ENCODE peak calls at places on chromosomes 16 and 17, in nine cellular contexts. Q, P, M, H, K, U, G, C and N are unnamed samples.

GRCh38 chr17:5772720-5773119 is 188.4 kb upstream of the NLRP1 start:
- DNase-seq in K (no peak), H (no peak), M (no peak), G (peak), Q (no peak), U (no peak), C (no peak), P (no peak), N (no peak)

GRCh38 chr16:70712942-70713341 is 27.1 kb upstream of the MTSS2 start:
- DNase-seq in G (no peak), K (no peak), U (no peak), Q (no peak), M (no peak), C (no peak), P (no peak), H (no peak), N (no peak)

GRCh38 chr17:45305532-45306087 is 11.2 kb downstream of the MAP3K14 start:
- DNase-seq in C (peak), U (no peak), Q (peak), H (no peak), G (peak), K (no peak), M (no peak), P (no peak), N (no peak)

GRCh38 chr16:31157136-31157535 is 7.3 kb upstream of the PRSS36 start:
- DNase-seq in K (no peak), H (no peak), Q (peak), P (no peak), U (no peak), M (no peak), C (no peak), G (no peak), N (no peak)

GRCh38 chr17:27294689-27295630 is 1.0 kb downstream of the WSB1 start:
- DNase-seq in C (peak), G (peak), K (peak), Q (peak), H (peak), M (peak), P (peak), U (peak), N (peak)

GRCh38 chr16:54106078-54106477 is 180.5 kb downstream of the IRX3 start:
- DNase-seq in Q (no peak), H (no peak), K (peak), M (no peak), P (no peak), G (no peak), C (no peak), U (no peak), N (no peak)

GRCh38 chr16:89534147-89534788 is 26.1 kb downstream of the SPG7 start:
- DNase-seq in K (no peak), U (no peak), C (peak), Q (no peak), M (no peak), G (no peak), H (no peak), P (no peak), N (no peak)

GRCh38 chr16:3950343-3951193 is 70.1 kb upstream of the CREBBP start:
- DNase-seq in G (peak), K (no peak), H (peak), Q (peak), U (no peak), P (no peak), C (peak), M (no peak), N (no peak)

GRCh38 chr17:27155866-27156265 is 138.0 kb upstream of the WSB1 start:
- DNase-seq in C (no peak), K (no peak), P (no peak), M (no peak), G (no peak), U (no peak), Q (no peak), H (no peak), N (no peak)

GRCh38 chr16:84952335-84953050 is 58.8 kb downstream of the ZDHHC7 start:
- DNase-seq in C (peak), U (peak), H (peak), P (peak), M (peak), G (peak), Q (peak), K (peak), N (peak)